ENCODE peak calls at places on chromosomes 13 and 19, in six cellular contexts. One of them, this sample, is unnamed.

GRCh38 chr13:114043421-114044053 is 69.7 kb upstream of the C13orf46 start:
- DNase-seq in brain microvascular endothelial cell: peak
- DNase-seq in stimulated activated CD4-positive, alpha-beta T cell treated with anti-CD3 and anti-CD28 coated beads, Interleukin-4, amount 100 ng/mL, for 4 hours: no peak
- DNase-seq in progenitor cell of endocrine pancreas: no peak
- DNase-seq in RWPE1: no peak
- DNase-seq in hepatocyte: peak
- DNase-seq in this sample: no peak

GRCh38 chr13:42991892-42992584 is at the start of gene EPSTI1:
- DNase-seq in hepatocyte: peak
- DNase-seq in brain microvascular endothelial cell: peak
- DNase-seq in stimulated activated CD4-positive, alpha-beta T cell treated with anti-CD3 and anti-CD28 coated beads, Interleukin-4, amount 100 ng/mL, for 4 hours: peak
- DNase-seq in progenitor cell of endocrine pancreas: peak
- DNase-seq in RWPE1: peak
- DNase-seq in this sample: no peak

GRCh38 chr13:78881054-78881453 is 222.1 kb upstream of the OBI1 start:
- DNase-seq in brain microvascular endothelial cell: no peak
- DNase-seq in hepatocyte: no peak
- DNase-seq in progenitor cell of endocrine pancreas: no peak
- DNase-seq in stimulated activated CD4-positive, alpha-beta T cell treated with anti-CD3 and anti-CD28 coated beads, Interleukin-4, amount 100 ng/mL, for 4 hours: no peak
- DNase-seq in RWPE1: no peak
- DNase-seq in this sample: no peak

GRCh38 chr19:47465957-47466356 is 5.7 kb downstream of the SLC8A2 start:
- DNase-seq in stimulated activated CD4-positive, alpha-beta T cell treated with anti-CD3 and anti-CD28 coated beads, Interleukin-4, amount 100 ng/mL, for 4 hours: no peak
- DNase-seq in RWPE1: no peak
- DNase-seq in progenitor cell of endocrine pancreas: no peak
- DNase-seq in brain microvascular endothelial cell: no peak
- DNase-seq in hepatocyte: no peak
- DNase-seq in this sample: no peak

GRCh38 chr19:35539314-35539713 is 6.1 kb downstream of the GAPDHS start:
- DNase-seq in brain microvascular endothelial cell: no peak
- DNase-seq in hepatocyte: no peak
- DNase-seq in RWPE1: no peak
- DNase-seq in stimulated activated CD4-positive, alpha-beta T cell treated with anti-CD3 and anti-CD28 coated beads, Interleukin-4, amount 100 ng/mL, for 4 hours: no peak
- DNase-seq in progenitor cell of endocrine pancreas: no peak
- DNase-seq in this sample: no peak

GRCh38 chr19:33805840-33806433 is 9.3 kb downstream of the KCTD15 start:
- DNase-seq in RWPE1: no peak
- DNase-seq in stimulated activated CD4-positive, alpha-beta T cell treated with anti-CD3 and anti-CD28 coated beads, Interleukin-4, amount 100 ng/mL, for 4 hours: no peak
- DNase-seq in hepatocyte: no peak
- DNase-seq in brain microvascular endothelial cell: no peak
- DNase-seq in progenitor cell of endocrine pancreas: no peak
- DNase-seq in this sample: no peak

GRCh38 chr19:10899171-10899653 is 27.9 kb downstream of the CARM1 start:
- DNase-seq in RWPE1: peak
- DNase-seq in progenitor cell of endocrine pancreas: no peak
- DNase-seq in hepatocyte: no peak
- DNase-seq in brain microvascular endothelial cell: no peak
- DNase-seq in stimulated activated CD4-positive, alpha-beta T cell treated with anti-CD3 and anti-CD28 coated beads, Interleukin-4, amount 100 ng/mL, for 4 hours: no peak
- DNase-seq in this sample: no peak

GRCh38 chr13:20702945-20703784 is at the start of gene IL17D:
- DNase-seq in hepatocyte: peak
- DNase-seq in brain microvascular endothelial cell: no peak
- DNase-seq in stimulated activated CD4-positive, alpha-beta T cell treated with anti-CD3 and anti-CD28 coated beads, Interleukin-4, amount 100 ng/mL, for 4 hours: peak
- DNase-seq in progenitor cell of endocrine pancreas: peak
- DNase-seq in RWPE1: peak
- DNase-seq in this sample: no peak

GRCh38 chr13:93687261-93687660 is 460.7 kb downstream of the GPC6 start:
- DNase-seq in hepatocyte: no peak
- DNase-seq in stimulated activated CD4-positive, alpha-beta T cell treated with anti-CD3 and anti-CD28 coated beads, Interleukin-4, amount 100 ng/mL, for 4 hours: no peak
- DNase-seq in progenitor cell of endocrine pancreas: no peak
- DNase-seq in RWPE1: no peak
- DNase-seq in brain microvascular endothelial cell: no peak
- DNase-seq in this sample: no peak

GRCh38 chr19:11279505-11280236 is 16.3 kb upstream of the TSPAN16 start:
- DNase-seq in stimulated activated CD4-positive, alpha-beta T cell treated with anti-CD3 and anti-CD28 coated beads, Interleukin-4, amount 100 ng/mL, for 4 hours: no peak
- DNase-seq in brain microvascular endothelial cell: no peak
- DNase-seq in RWPE1: no peak
- DNase-seq in progenitor cell of endocrine pancreas: no peak
- DNase-seq in hepatocyte: no peak
- DNase-seq in this sample: no peak

GRCh38 chr13:36736119-36736726 is 62.4 kb downstream of the SERTM1 start:
- DNase-seq in hepatocyte: peak
- DNase-seq in stimulated activated CD4-positive, alpha-beta T cell treated with anti-CD3 and anti-CD28 coated beads, Interleukin-4, amount 100 ng/mL, for 4 hours: no peak
- DNase-seq in RWPE1: peak
- DNase-seq in brain microvascular endothelial cell: peak
- DNase-seq in progenitor cell of endocrine pancreas: peak
- DNase-seq in this sample: no peak

GRCh38 chr19:29074579-29074978 is 138.4 kb downstream of the UQCRFS1 start:
- DNase-seq in RWPE1: no peak
- DNase-seq in stimulated activated CD4-positive, alpha-beta T cell treated with anti-CD3 and anti-CD28 coated beads, Interleukin-4, amount 100 ng/mL, for 4 hours: no peak
- DNase-seq in brain microvascular endothelial cell: no peak
- DNase-seq in hepatocyte: no peak
- DNase-seq in progenitor cell of endocrine pancreas: no peak
- DNase-seq in this sample: no peak

GRCh38 chr13:41008349-41008980 is 10.7 kb downstream of the ELF1 start:
- DNase-seq in stimulated activated CD4-positive, alpha-beta T cell treated with anti-CD3 and anti-CD28 coated beads, Interleukin-4, amount 100 ng/mL, for 4 hours: no peak
- DNase-seq in RWPE1: peak
- DNase-seq in progenitor cell of endocrine pancreas: no peak
- DNase-seq in hepatocyte: peak
- DNase-seq in brain microvascular endothelial cell: peak
- DNase-seq in this sample: no peak

GRCh38 chr19:30635026-30635985 is 263.1 kb downstream of the ZNF536 start:
- DNase-seq in stimulated activated CD4-positive, alpha-beta T cell treated with anti-CD3 and anti-CD28 coated beads, Interleukin-4, amount 100 ng/mL, for 4 hours: no peak
- DNase-seq in hepatocyte: no peak
- DNase-seq in RWPE1: no peak
- DNase-seq in brain microvascular endothelial cell: no peak
- DNase-seq in progenitor cell of endocrine pancreas: no peak
- DNase-seq in this sample: no peak

GRCh38 chr19:4575978-4576933 is 16.8 kb upstream of the SEMA6B start:
- DNase-seq in hepatocyte: peak
- DNase-seq in RWPE1: no peak
- DNase-seq in progenitor cell of endocrine pancreas: peak
- DNase-seq in stimulated activated CD4-positive, alpha-beta T cell treated with anti-CD3 and anti-CD28 coated beads, Interleukin-4, amount 100 ng/mL, for 4 hours: peak
- DNase-seq in brain microvascular endothelial cell: peak
- DNase-seq in this sample: no peak

GRCh38 chr13:50668882-50669281 is 174.6 kb downstream of the DLEU7 start:
- DNase-seq in RWPE1: no peak
- DNase-seq in stimulated activated CD4-positive, alpha-beta T cell treated with anti-CD3 and anti-CD28 coated beads, Interleukin-4, amount 100 ng/mL, for 4 hours: no peak
- DNase-seq in progenitor cell of endocrine pancreas: no peak
- DNase-seq in brain microvascular endothelial cell: no peak
- DNase-seq in hepatocyte: no peak
- DNase-seq in this sample: no peak

GRCh38 chr13:73715114-73715909 is 418.9 kb downstream of the KLF12 start:
- DNase-seq in brain microvascular endothelial cell: no peak
- DNase-seq in RWPE1: no peak
- DNase-seq in progenitor cell of endocrine pancreas: no peak
- DNase-seq in stimulated activated CD4-positive, alpha-beta T cell treated with anti-CD3 and anti-CD28 coated beads, Interleukin-4, amount 100 ng/mL, for 4 hours: peak
- DNase-seq in hepatocyte: no peak
- DNase-seq in this sample: no peak

GRCh38 chr13:112622375-112622774 is 34.4 kb upstream of the TUBGCP3 start:
- DNase-seq in RWPE1: no peak
- DNase-seq in progenitor cell of endocrine pancreas: no peak
- DNase-seq in hepatocyte: no peak
- DNase-seq in brain microvascular endothelial cell: no peak
- DNase-seq in stimulated activated CD4-positive, alpha-beta T cell treated with anti-CD3 and anti-CD28 coated beads, Interleukin-4, amount 100 ng/mL, for 4 hours: no peak
- DNase-seq in this sample: no peak

GRCh38 chr13:73090116-73090811 is 31.5 kb downstream of the KLF5 start:
- DNase-seq in stimulated activated CD4-positive, alpha-beta T cell treated with anti-CD3 and anti-CD28 coated beads, Interleukin-4, amount 100 ng/mL, for 4 hours: no peak
- DNase-seq in RWPE1: peak
- DNase-seq in progenitor cell of endocrine pancreas: no peak
- DNase-seq in brain microvascular endothelial cell: peak
- DNase-seq in hepatocyte: peak
- DNase-seq in this sample: no peak

GRCh38 chr19:10724573-10725071 is 6.7 kb downstream of the DNM2 start:
- DNase-seq in hepatocyte: no peak
- DNase-seq in brain microvascular endothelial cell: no peak
- DNase-seq in progenitor cell of endocrine pancreas: no peak
- DNase-seq in RWPE1: no peak
- DNase-seq in stimulated activated CD4-positive, alpha-beta T cell treated with anti-CD3 and anti-CD28 coated beads, Interleukin-4, amount 100 ng/mL, for 4 hours: no peak
- DNase-seq in this sample: no peak

GRCh38 chr13:45536224-45536623 is 71.5 kb downstream of the COG3 start:
- DNase-seq in progenitor cell of endocrine pancreas: no peak
- DNase-seq in stimulated activated CD4-positive, alpha-beta T cell treated with anti-CD3 and anti-CD28 coated beads, Interleukin-4, amount 100 ng/mL, for 4 hours: no peak
- DNase-seq in brain microvascular endothelial cell: no peak
- DNase-seq in RWPE1: no peak
- DNase-seq in hepatocyte: no peak
- DNase-seq in this sample: no peak

GRCh38 chr13:50382951-50383350 is 367.7 kb downstream of the KCNRG start:
- DNase-seq in brain microvascular endothelial cell: no peak
- DNase-seq in progenitor cell of endocrine pancreas: no peak
- DNase-seq in stimulated activated CD4-positive, alpha-beta T cell treated with anti-CD3 and anti-CD28 coated beads, Interleukin-4, amount 100 ng/mL, for 4 hours: no peak
- DNase-seq in hepatocyte: no peak
- DNase-seq in RWPE1: no peak
- DNase-seq in this sample: no peak

GRCh38 chr13:76715621-76716020 is 170.6 kb downstream of the KCTD12 start:
- DNase-seq in stimulated activated CD4-positive, alpha-beta T cell treated with anti-CD3 and anti-CD28 coated beads, Interleukin-4, amount 100 ng/mL, for 4 hours: no peak
- DNase-seq in progenitor cell of endocrine pancreas: no peak
- DNase-seq in brain microvascular endothelial cell: no peak
- DNase-seq in RWPE1: no peak
- DNase-seq in hepatocyte: no peak
- DNase-seq in this sample: no peak

GRCh38 chr19:8355631-8356402 is 8.1 kb upstream of the ANGPTL4 start:
- DNase-seq in stimulated activated CD4-positive, alpha-beta T cell treated with anti-CD3 and anti-CD28 coated beads, Interleukin-4, amount 100 ng/mL, for 4 hours: no peak
- DNase-seq in brain microvascular endothelial cell: peak
- DNase-seq in RWPE1: peak
- DNase-seq in hepatocyte: peak
- DNase-seq in progenitor cell of endocrine pancreas: no peak
- DNase-seq in this sample: no peak

GRCh38 chr19:40811478-40812341 is 12.7 kb downstream of the EGLN2 start:
- DNase-seq in brain microvascular endothelial cell: no peak
- DNase-seq in RWPE1: no peak
- DNase-seq in hepatocyte: peak
- DNase-seq in stimulated activated CD4-positive, alpha-beta T cell treated with anti-CD3 and anti-CD28 coated beads, Interleukin-4, amount 100 ng/mL, for 4 hours: peak
- DNase-seq in progenitor cell of endocrine pancreas: no peak
- DNase-seq in this sample: no peak

GRCh38 chr19:32223595-32224370 is 121.6 kb upstream of the ZNF507 start:
- DNase-seq in RWPE1: no peak
- DNase-seq in hepatocyte: no peak
- DNase-seq in brain microvascular endothelial cell: no peak
- DNase-seq in progenitor cell of endocrine pancreas: no peak
- DNase-seq in stimulated activated CD4-positive, alpha-beta T cell treated with anti-CD3 and anti-CD28 coated beads, Interleukin-4, amount 100 ng/mL, for 4 hours: no peak
- DNase-seq in this sample: no peak

GRCh38 chr19:36707134-36707533 is 19.7 kb downstream of the ZNF567 start:
- DNase-seq in RWPE1: no peak
- DNase-seq in progenitor cell of endocrine pancreas: no peak
- DNase-seq in hepatocyte: no peak
- DNase-seq in stimulated activated CD4-positive, alpha-beta T cell treated with anti-CD3 and anti-CD28 coated beads, Interleukin-4, amount 100 ng/mL, for 4 hours: no peak
- DNase-seq in brain microvascular endothelial cell: no peak
- DNase-seq in this sample: no peak

This sample was measured in type B pancreatic cell.